ENCODE peak calls at places on chromosomes 3 and 15, in six cellular contexts. One of them, this sample, is unnamed.

GRCh38 chr15:64895285-64896065 is 16.2 kb upstream of the ANKDD1A start:
- DNase-seq in fibroblast of mammary gland: peak
- DNase-seq in stimulated activated effector memory CD8-positive, alpha-beta T cell treated with anti-CD3 and anti-CD28 coated beads, Interleukin-12 subunit alpha, Interleukin-12 subunit beta, amount 100 ng/mL, for 72 hours: no peak
- DNase-seq in T follicular helper cell: no peak
- DNase-seq in ovary: no peak
- DNase-seq in NCI-H446: no peak
- DNase-seq in this sample: no peak

GRCh38 chr15:38252481-38253311 is at the start of gene SPRED1:
- DNase-seq in stimulated activated effector memory CD8-positive, alpha-beta T cell treated with anti-CD3 and anti-CD28 coated beads, Interleukin-12 subunit alpha, Interleukin-12 subunit beta, amount 100 ng/mL, for 72 hours: peak
- DNase-seq in fibroblast of mammary gland: peak
- DNase-seq in ovary: peak
- DNase-seq in NCI-H446: peak
- DNase-seq in T follicular helper cell: peak
- DNase-seq in this sample: peak

GRCh38 chr3:13750215-13750614 is 129.7 kb downstream of the WNT7A start:
- DNase-seq in ovary: no peak
- DNase-seq in stimulated activated effector memory CD8-positive, alpha-beta T cell treated with anti-CD3 and anti-CD28 coated beads, Interleukin-12 subunit alpha, Interleukin-12 subunit beta, amount 100 ng/mL, for 72 hours: no peak
- DNase-seq in T follicular helper cell: no peak
- DNase-seq in fibroblast of mammary gland: no peak
- DNase-seq in NCI-H446: no peak
- DNase-seq in this sample: no peak

GRCh38 chr3:136831461-136831860 is 12.5 kb downstream of the SLC35G2 start:
- DNase-seq in ovary: no peak
- DNase-seq in stimulated activated effector memory CD8-positive, alpha-beta T cell treated with anti-CD3 and anti-CD28 coated beads, Interleukin-12 subunit alpha, Interleukin-12 subunit beta, amount 100 ng/mL, for 72 hours: no peak
- DNase-seq in NCI-H446: no peak
- DNase-seq in T follicular helper cell: no peak
- DNase-seq in fibroblast of mammary gland: no peak
- DNase-seq in this sample: no peak

GRCh38 chr15:58340176-58340575 is 91.6 kb upstream of the LIPC start:
- DNase-seq in NCI-H446: peak
- DNase-seq in fibroblast of mammary gland: peak
- DNase-seq in T follicular helper cell: no peak
- DNase-seq in stimulated activated effector memory CD8-positive, alpha-beta T cell treated with anti-CD3 and anti-CD28 coated beads, Interleukin-12 subunit alpha, Interleukin-12 subunit beta, amount 100 ng/mL, for 72 hours: no peak
- DNase-seq in ovary: no peak
- DNase-seq in this sample: no peak

GRCh38 chr3:107716734-107717133 is 194.0 kb downstream of the BBX start:
- DNase-seq in NCI-H446: no peak
- DNase-seq in fibroblast of mammary gland: no peak
- DNase-seq in T follicular helper cell: no peak
- DNase-seq in stimulated activated effector memory CD8-positive, alpha-beta T cell treated with anti-CD3 and anti-CD28 coated beads, Interleukin-12 subunit alpha, Interleukin-12 subunit beta, amount 100 ng/mL, for 72 hours: no peak
- DNase-seq in ovary: no peak
- DNase-seq in this sample: no peak

GRCh38 chr3:149472393-149472792 is 2.1 kb upstream of the TM4SF4 start:
- DNase-seq in fibroblast of mammary gland: peak
- DNase-seq in ovary: no peak
- DNase-seq in T follicular helper cell: no peak
- DNase-seq in stimulated activated effector memory CD8-positive, alpha-beta T cell treated with anti-CD3 and anti-CD28 coated beads, Interleukin-12 subunit alpha, Interleukin-12 subunit beta, amount 100 ng/mL, for 72 hours: no peak
- DNase-seq in NCI-H446: no peak
- DNase-seq in this sample: no peak

GRCh38 chr15:72758195-72758594 is 25.4 kb downstream of the ADPGK start:
- DNase-seq in ovary: no peak
- DNase-seq in fibroblast of mammary gland: peak
- DNase-seq in NCI-H446: no peak
- DNase-seq in T follicular helper cell: no peak
- DNase-seq in stimulated activated effector memory CD8-positive, alpha-beta T cell treated with anti-CD3 and anti-CD28 coated beads, Interleukin-12 subunit alpha, Interleukin-12 subunit beta, amount 100 ng/mL, for 72 hours: no peak
- DNase-seq in this sample: no peak

GRCh38 chr15:47586653-47587224 is 130.6 kb upstream of the SEMA6D start:
- DNase-seq in NCI-H446: peak
- DNase-seq in stimulated activated effector memory CD8-positive, alpha-beta T cell treated with anti-CD3 and anti-CD28 coated beads, Interleukin-12 subunit alpha, Interleukin-12 subunit beta, amount 100 ng/mL, for 72 hours: no peak
- DNase-seq in T follicular helper cell: no peak
- DNase-seq in fibroblast of mammary gland: peak
- DNase-seq in ovary: no peak
- DNase-seq in this sample: no peak

GRCh38 chr15:25775317-25775912 is 87.7 kb downstream of the ATP10A start:
- DNase-seq in ovary: no peak
- DNase-seq in stimulated activated effector memory CD8-positive, alpha-beta T cell treated with anti-CD3 and anti-CD28 coated beads, Interleukin-12 subunit alpha, Interleukin-12 subunit beta, amount 100 ng/mL, for 72 hours: no peak
- DNase-seq in NCI-H446: no peak
- DNase-seq in fibroblast of mammary gland: peak
- DNase-seq in T follicular helper cell: no peak
- DNase-seq in this sample: no peak

GRCh38 chr15:95594496-95594895 is 736.0 kb upstream of the NR2F2 start:
- DNase-seq in T follicular helper cell: no peak
- DNase-seq in ovary: no peak
- DNase-seq in stimulated activated effector memory CD8-positive, alpha-beta T cell treated with anti-CD3 and anti-CD28 coated beads, Interleukin-12 subunit alpha, Interleukin-12 subunit beta, amount 100 ng/mL, for 72 hours: no peak
- DNase-seq in NCI-H446: no peak
- DNase-seq in fibroblast of mammary gland: no peak
- DNase-seq in this sample: no peak

GRCh38 chr3:47404955-47405790 is 24.4 kb downstream of the PTPN23 start:
- DNase-seq in ovary: peak
- DNase-seq in stimulated activated effector memory CD8-positive, alpha-beta T cell treated with anti-CD3 and anti-CD28 coated beads, Interleukin-12 subunit alpha, Interleukin-12 subunit beta, amount 100 ng/mL, for 72 hours: no peak
- DNase-seq in NCI-H446: no peak
- DNase-seq in T follicular helper cell: no peak
- DNase-seq in fibroblast of mammary gland: peak
- DNase-seq in this sample: no peak

GRCh38 chr3:40719660-40720287 is 195.0 kb downstream of the ZNF621 start:
- DNase-seq in fibroblast of mammary gland: peak
- DNase-seq in stimulated activated effector memory CD8-positive, alpha-beta T cell treated with anti-CD3 and anti-CD28 coated beads, Interleukin-12 subunit alpha, Interleukin-12 subunit beta, amount 100 ng/mL, for 72 hours: no peak
- DNase-seq in NCI-H446: peak
- DNase-seq in ovary: no peak
- DNase-seq in T follicular helper cell: no peak
- DNase-seq in this sample: no peak

GRCh38 chr3:5348229-5348628 is 160.7 kb downstream of the EDEM1 start:
- DNase-seq in stimulated activated effector memory CD8-positive, alpha-beta T cell treated with anti-CD3 and anti-CD28 coated beads, Interleukin-12 subunit alpha, Interleukin-12 subunit beta, amount 100 ng/mL, for 72 hours: no peak
- DNase-seq in fibroblast of mammary gland: no peak
- DNase-seq in NCI-H446: no peak
- DNase-seq in ovary: no peak
- DNase-seq in T follicular helper cell: no peak
- DNase-seq in this sample: no peak

GRCh38 chr3:38627956-38628355 is 21.5 kb downstream of the SCN5A start:
- DNase-seq in fibroblast of mammary gland: no peak
- DNase-seq in NCI-H446: no peak
- DNase-seq in ovary: no peak
- DNase-seq in stimulated activated effector memory CD8-positive, alpha-beta T cell treated with anti-CD3 and anti-CD28 coated beads, Interleukin-12 subunit alpha, Interleukin-12 subunit beta, amount 100 ng/mL, for 72 hours: no peak
- DNase-seq in T follicular helper cell: no peak
- DNase-seq in this sample: no peak

GRCh38 chr3:10515396-10515795 is 10.0 kb upstream of the ATP2B2 start:
- DNase-seq in ovary: no peak
- DNase-seq in T follicular helper cell: no peak
- DNase-seq in NCI-H446: no peak
- DNase-seq in stimulated activated effector memory CD8-positive, alpha-beta T cell treated with anti-CD3 and anti-CD28 coated beads, Interleukin-12 subunit alpha, Interleukin-12 subunit beta, amount 100 ng/mL, for 72 hours: no peak
- DNase-seq in fibroblast of mammary gland: no peak
- DNase-seq in this sample: no peak

GRCh38 chr3:46440531-46441294 is 24.0 kb downstream of the LTF start:
- DNase-seq in T follicular helper cell: no peak
- DNase-seq in NCI-H446: no peak
- DNase-seq in fibroblast of mammary gland: no peak
- DNase-seq in stimulated activated effector memory CD8-positive, alpha-beta T cell treated with anti-CD3 and anti-CD28 coated beads, Interleukin-12 subunit alpha, Interleukin-12 subunit beta, amount 100 ng/mL, for 72 hours: no peak
- DNase-seq in ovary: no peak
- DNase-seq in this sample: no peak

GRCh38 chr3:125357837-125358236 is 17.3 kb downstream of the ZNF148 start:
- DNase-seq in NCI-H446: no peak
- DNase-seq in fibroblast of mammary gland: no peak
- DNase-seq in stimulated activated effector memory CD8-positive, alpha-beta T cell treated with anti-CD3 and anti-CD28 coated beads, Interleukin-12 subunit alpha, Interleukin-12 subunit beta, amount 100 ng/mL, for 72 hours: no peak
- DNase-seq in T follicular helper cell: no peak
- DNase-seq in ovary: no peak
- DNase-seq in this sample: no peak

GRCh38 chr3:42097166-42097946 is 6.2 kb downstream of the TRAK1 start:
- DNase-seq in NCI-H446: no peak
- DNase-seq in fibroblast of mammary gland: peak
- DNase-seq in stimulated activated effector memory CD8-positive, alpha-beta T cell treated with anti-CD3 and anti-CD28 coated beads, Interleukin-12 subunit alpha, Interleukin-12 subunit beta, amount 100 ng/mL, for 72 hours: no peak
- DNase-seq in ovary: no peak
- DNase-seq in T follicular helper cell: no peak
- DNase-seq in this sample: no peak

GRCh38 chr3:106440672-106441071 is 571.9 kb upstream of the CBLB start:
- DNase-seq in ovary: no peak
- DNase-seq in NCI-H446: no peak
- DNase-seq in fibroblast of mammary gland: no peak
- DNase-seq in T follicular helper cell: no peak
- DNase-seq in stimulated activated effector memory CD8-positive, alpha-beta T cell treated with anti-CD3 and anti-CD28 coated beads, Interleukin-12 subunit alpha, Interleukin-12 subunit beta, amount 100 ng/mL, for 72 hours: no peak
- DNase-seq in this sample: no peak

GRCh38 chr3:71050521-71051258 is 532.8 kb downstream of the FOXP1 start:
- DNase-seq in fibroblast of mammary gland: peak
- DNase-seq in stimulated activated effector memory CD8-positive, alpha-beta T cell treated with anti-CD3 and anti-CD28 coated beads, Interleukin-12 subunit alpha, Interleukin-12 subunit beta, amount 100 ng/mL, for 72 hours: no peak
- DNase-seq in ovary: no peak
- DNase-seq in T follicular helper cell: peak
- DNase-seq in NCI-H446: no peak
- DNase-seq in this sample: no peak

GRCh38 chr15:63909819-63910437 is 76.2 kb upstream of the HERC1 start:
- DNase-seq in fibroblast of mammary gland: peak
- DNase-seq in stimulated activated effector memory CD8-positive, alpha-beta T cell treated with anti-CD3 and anti-CD28 coated beads, Interleukin-12 subunit alpha, Interleukin-12 subunit beta, amount 100 ng/mL, for 72 hours: no peak
- DNase-seq in NCI-H446: peak
- DNase-seq in T follicular helper cell: no peak
- DNase-seq in ovary: peak
- DNase-seq in this sample: no peak

GRCh38 chr15:85048430-85048829 is 66.8 kb downstream of the PDE8A start:
- DNase-seq in ovary: no peak
- DNase-seq in stimulated activated effector memory CD8-positive, alpha-beta T cell treated with anti-CD3 and anti-CD28 coated beads, Interleukin-12 subunit alpha, Interleukin-12 subunit beta, amount 100 ng/mL, for 72 hours: no peak
- DNase-seq in T follicular helper cell: no peak
- DNase-seq in fibroblast of mammary gland: no peak
- DNase-seq in NCI-H446: no peak
- DNase-seq in this sample: no peak

GRCh38 chr15:100614918-100615317 is 12.5 kb downstream of the ASB7 start:
- DNase-seq in NCI-H446: no peak
- DNase-seq in T follicular helper cell: no peak
- DNase-seq in ovary: no peak
- DNase-seq in stimulated activated effector memory CD8-positive, alpha-beta T cell treated with anti-CD3 and anti-CD28 coated beads, Interleukin-12 subunit alpha, Interleukin-12 subunit beta, amount 100 ng/mL, for 72 hours: no peak
- DNase-seq in fibroblast of mammary gland: no peak
- DNase-seq in this sample: no peak

GRCh38 chr3:177483182-177483967 is 286.1 kb upstream of the TBL1XR1 start:
- DNase-seq in T follicular helper cell: no peak
- DNase-seq in stimulated activated effector memory CD8-positive, alpha-beta T cell treated with anti-CD3 and anti-CD28 coated beads, Interleukin-12 subunit alpha, Interleukin-12 subunit beta, amount 100 ng/mL, for 72 hours: no peak
- DNase-seq in fibroblast of mammary gland: no peak
- DNase-seq in NCI-H446: no peak
- DNase-seq in ovary: no peak
- DNase-seq in this sample: no peak

GRCh38 chr15:78049691-78050440 is 27.6 kb downstream of the TBC1D2B start:
- DNase-seq in stimulated activated effector memory CD8-positive, alpha-beta T cell treated with anti-CD3 and anti-CD28 coated beads, Interleukin-12 subunit alpha, Interleukin-12 subunit beta, amount 100 ng/mL, for 72 hours: peak
- DNase-seq in T follicular helper cell: no peak
- DNase-seq in ovary: no peak
- DNase-seq in NCI-H446: no peak
- DNase-seq in fibroblast of mammary gland: peak
- DNase-seq in this sample: peak

GRCh38 chr3:54891540-54891897 is 36.3 kb downstream of the LRTM1 start:
- DNase-seq in T follicular helper cell: no peak
- DNase-seq in fibroblast of mammary gland: peak
- DNase-seq in NCI-H446: peak
- DNase-seq in ovary: peak
- DNase-seq in stimulated activated effector memory CD8-positive, alpha-beta T cell treated with anti-CD3 and anti-CD28 coated beads, Interleukin-12 subunit alpha, Interleukin-12 subunit beta, amount 100 ng/mL, for 72 hours: no peak
- DNase-seq in this sample: no peak

GRCh38 chr3:68458646-68459045 is 473.7 kb downstream of the TAFA4 start:
- DNase-seq in stimulated activated effector memory CD8-positive, alpha-beta T cell treated with anti-CD3 and anti-CD28 coated beads, Interleukin-12 subunit alpha, Interleukin-12 subunit beta, amount 100 ng/mL, for 72 hours: no peak
- DNase-seq in NCI-H446: no peak
- DNase-seq in ovary: no peak
- DNase-seq in T follicular helper cell: no peak
- DNase-seq in fibroblast of mammary gland: no peak
- DNase-seq in this sample: no peak

GRCh38 chr15:76988874-76989780 is 5.8 kb upstream of the PSTPIP1 start:
- DNase-seq in T follicular helper cell: no peak
- DNase-seq in fibroblast of mammary gland: no peak
- DNase-seq in stimulated activated effector memory CD8-positive, alpha-beta T cell treated with anti-CD3 and anti-CD28 coated beads, Interleukin-12 subunit alpha, Interleukin-12 subunit beta, amount 100 ng/mL, for 72 hours: no peak
- DNase-seq in ovary: no peak
- DNase-seq in NCI-H446: no peak
- DNase-seq in this sample: no peak

GRCh38 chr3:111979689-111980025 is 831 bp downstream of the ABHD10 start:
- DNase-seq in T follicular helper cell: no peak
- DNase-seq in NCI-H446: peak
- DNase-seq in fibroblast of mammary gland: peak
- DNase-seq in stimulated activated effector memory CD8-positive, alpha-beta T cell treated with anti-CD3 and anti-CD28 coated beads, Interleukin-12 subunit alpha, Interleukin-12 subunit beta, amount 100 ng/mL, for 72 hours: no peak
- DNase-seq in ovary: no peak
- DNase-seq in this sample: no peak

GRCh38 chr15:51368751-51369450 is 27.4 kb downstream of the GLDN start:
- DNase-seq in ovary: no peak
- DNase-seq in NCI-H446: no peak
- DNase-seq in stimulated activated effector memory CD8-positive, alpha-beta T cell treated with anti-CD3 and anti-CD28 coated beads, Interleukin-12 subunit alpha, Interleukin-12 subunit beta, amount 100 ng/mL, for 72 hours: no peak
- DNase-seq in fibroblast of mammary gland: peak
- DNase-seq in T follicular helper cell: no peak
- DNase-seq in this sample: no peak

GRCh38 chr15:33009603-33010002 is 184.9 kb downstream of the FMN1 start:
- DNase-seq in fibroblast of mammary gland: no peak
- DNase-seq in T follicular helper cell: no peak
- DNase-seq in ovary: no peak
- DNase-seq in NCI-H446: no peak
- DNase-seq in stimulated activated effector memory CD8-positive, alpha-beta T cell treated with anti-CD3 and anti-CD28 coated beads, Interleukin-12 subunit alpha, Interleukin-12 subunit beta, amount 100 ng/mL, for 72 hours: no peak
- DNase-seq in this sample: no peak

GRCh38 chr3:159899198-159899597 is 89.4 kb upstream of the IL12A start:
- DNase-seq in stimulated activated effector memory CD8-positive, alpha-beta T cell treated with anti-CD3 and anti-CD28 coated beads, Interleukin-12 subunit alpha, Interleukin-12 subunit beta, amount 100 ng/mL, for 72 hours: no peak
- DNase-seq in ovary: no peak
- DNase-seq in NCI-H446: no peak
- DNase-seq in T follicular helper cell: no peak
- DNase-seq in fibroblast of mammary gland: no peak
- DNase-seq in this sample: no peak

GRCh38 chr15:69253156-69253555 is 45.6 kb upstream of the PAQR5 start:
- DNase-seq in fibroblast of mammary gland: peak
- DNase-seq in ovary: no peak
- DNase-seq in T follicular helper cell: no peak
- DNase-seq in NCI-H446: peak
- DNase-seq in stimulated activated effector memory CD8-positive, alpha-beta T cell treated with anti-CD3 and anti-CD28 coated beads, Interleukin-12 subunit alpha, Interleukin-12 subunit beta, amount 100 ng/mL, for 72 hours: no peak
- DNase-seq in this sample: no peak